ENCODE peak calls at places on chromosomes 6 and 20, in four cellular contexts. U is GM12878, Z is K562, R is endothelial cell of umbilical vein. Q is an unnamed sample.

GRCh38 chr6:135179920-135180457 is 1.1 kb upstream of the MYB start:
- DNase-seq in U (no peak), Z (no peak), R (no peak), Q (peak; percentile 46)

GRCh38 chr20:44326391-44327159 is 10.3 kb upstream of the R3HDML start:
- DNase-seq in U (no peak), Z (peak; percentile 55), R (no peak), Q (no peak)

GRCh38 chr20:38833857-38834164 is 28.3 kb downstream of the PPP1R16B start:
- DNase-seq in U (no peak), Z (no peak), R (no peak), Q (no peak)

GRCh38 chr20:2144850-2145249 is 43.2 kb downstream of the STK35 start:
- DNase-seq in U (no peak), Z (no peak), R (no peak), Q (no peak)

GRCh38 chr6:46963626-46964025 is 41.9 kb upstream of the ADGRF5 start:
- DNase-seq in U (no peak), Z (no peak), R (peak; percentile 38), Q (no peak)

GRCh38 chr6:158357570-158358216 is 45.4 kb downstream of the TULP4 start:
- DNase-seq in U (peak; percentile 62), Z (no peak), R (no peak), Q (no peak)

GRCh38 chr6:39188577-39188976 is 40.7 kb downstream of the KCNK5 start:
- DNase-seq in U (no peak), Z (peak; percentile 53), R (no peak), Q (no peak)

GRCh38 chr6:158233214-158233795 is 65.2 kb downstream of the GTF2H5 start:
- DNase-seq in U (no peak), Z (no peak), R (peak; percentile 14), Q (no peak)

GRCh38 chr6:22153384-22154158 is 143.3 kb downstream of the PRL start:
- DNase-seq in U (no peak), Z (no peak), R (no peak), Q (peak; percentile 27)

GRCh38 chr6:159929819-159930218 is 39.0 kb downstream of the MAS1 start:
- DNase-seq in U (peak; percentile 73), Z (no peak), R (peak; percentile 6), Q (no peak)

GRCh38 chr6:139943391-139943790 is 568.9 kb upstream of the CITED2 start:
- DNase-seq in U (no peak), Z (no peak), R (peak; percentile 93), Q (peak; percentile 89)

GRCh38 chr20:34896086-34896551 is 19.7 kb downstream of the ACSS2 start:
- DNase-seq in U (no peak), Z (no peak), R (no peak), Q (peak; percentile 74)

GRCh38 chr6:72675396-72675795 is 53.5 kb downstream of the KCNQ5 start:
- DNase-seq in U (no peak), Z (no peak), R (no peak), Q (no peak)

GRCh38 chr6:41582540-41582939 is 36.4 kb downstream of the FOXP4 start:
- DNase-seq in U (no peak), Z (no peak), R (no peak), Q (no peak)

GRCh38 chr20:711526-711925 is 35.9 kb upstream of the SCRT2 start:
- DNase-seq in U (no peak), Z (no peak), R (no peak), Q (no peak)

GRCh38 chr20:23515250-23515939 is 24.5 kb downstream of the CST8 start:
- DNase-seq in U (no peak), Z (no peak), R (no peak), Q (peak; percentile 34)

GRCh38 chr20:19977373-19977770 is 39.8 kb upstream of the NAA20 start:
- DNase-seq in U (no peak), Z (no peak), R (no peak), Q (no peak)

GRCh38 chr6:53300656-53301551 is 47.8 kb downstream of the ELOVL5 start:
- DNase-seq in U (no peak), Z (no peak), R (peak; percentile 53), Q (no peak)

GRCh38 chr6:120844084-120844483 is 490.2 kb downstream of the TBC1D32 start:
- DNase-seq in U (no peak), Z (no peak), R (no peak), Q (no peak)

GRCh38 chr6:84177253-84177652 is 50.2 kb downstream of the CEP162 start:
- DNase-seq in U (no peak), Z (no peak), R (no peak), Q (no peak)

GRCh38 chr6:157555795-157556645 is 175.0 kb downstream of the ZDHHC14 start:
- DNase-seq in U (no peak), Z (no peak), R (no peak), Q (no peak)

GRCh38 chr20:48480391-48480790 is 347.4 kb downstream of the PREX1 start:
- DNase-seq in U (no peak), Z (no peak), R (no peak), Q (no peak)

GRCh38 chr6:69868252-69868804 is 2.0 kb downstream of the COL19A1 start:
- DNase-seq in U (no peak), Z (no peak), R (no peak), Q (no peak)

GRCh38 chr6:34549056-34549803 is 6.9 kb downstream of the SPDEF start:
- DNase-seq in U (no peak), Z (no peak), R (no peak), Q (no peak)

GRCh38 chr6:89145461-89145961 is 344 bp upstream of the PM20D2 start:
- DNase-seq in U (peak; percentile 52), Z (no peak), R (peak; percentile 45), Q (peak; percentile 15)

GRCh38 chr20:23152308-23152892 is 66.3 kb upstream of the CD93 start:
- DNase-seq in U (no peak), Z (peak; percentile 61), R (peak; percentile 88), Q (peak; percentile 88)

GRCh38 chr6:77740380-77740779 is 87.5 kb downstream of the MEI4 start:
- DNase-seq in U (no peak), Z (peak; percentile 16), R (peak; percentile 36), Q (peak; percentile 8)

GRCh38 chr6:39887692-39888450 is 46.4 kb downstream of the MOCS1 start:
- DNase-seq in U (no peak), Z (no peak), R (peak; percentile 96), Q (peak; percentile 95)

GRCh38 chr6:110672122-110672521 is 143.1 kb downstream of the CDK19 start:
- DNase-seq in U (no peak), Z (no peak), R (no peak), Q (no peak)

GRCh38 chr20:1335961-1336698 is 7.2 kb upstream of the SDCBP2 start:
- DNase-seq in U (no peak), Z (no peak), R (peak; percentile 56), Q (no peak)

GRCh38 chr6:160790028-160790792 is 88.2 kb downstream of the PLG start:
- DNase-seq in U (no peak), Z (peak; percentile 24), R (no peak), Q (no peak)

GRCh38 chr20:13105864-13106457 is 97.2 kb downstream of the SPTLC3 start:
- DNase-seq in U (no peak), Z (peak; percentile 9), R (peak; percentile 34), Q (peak; percentile 38)

GRCh38 chr6:91626935-91627334 is 1040.1 kb upstream of the MAP3K7 start:
- DNase-seq in U (no peak), Z (no peak), R (no peak), Q (no peak)

GRCh38 chr6:169724554-169725269 is 412 bp upstream of the PHF10 start:
- DNase-seq in U (no peak), Z (peak; percentile 92), R (no peak), Q (peak; percentile 24)
- TF ChIP-seq FOS in U (no peak), Z (no peak), R (no peak), Q (no peak)

GRCh38 chr6:43078651-43079050 is 2.5 kb downstream of the PTK7 start:
- DNase-seq in U (no peak), Z (no peak), R (no peak), Q (peak; percentile 85)

GRCh38 chr6:43075791-43076092 is 372 bp upstream of the PTK7 start:
- DNase-seq in U (no peak), Z (no peak), R (no peak), Q (no peak)

GRCh38 chr6:43076093-43076927 is at the start of gene PTK7:
- DNase-seq in U (no peak), Z (peak; percentile 90), R (peak; percentile 40), Q (peak; percentile 54)

GRCh38 chr6:43076928-43077809 is 1.1 kb downstream of the PTK7 start:
- DNase-seq in U (no peak), Z (no peak), R (no peak), Q (peak; percentile 38)

GRCh38 chr6:43077981-43078411 is 1.9 kb downstream of the PTK7 start:
- DNase-seq in U (no peak), Z (no peak), R (no peak), Q (peak; percentile 67)
- H3K4me3 ChIP-seq in U (no peak overlapping the region), Z (no peak overlapping the region), R (no peak overlapping the region), Q (peak overlapping the region; percentile 76)

DNA sequence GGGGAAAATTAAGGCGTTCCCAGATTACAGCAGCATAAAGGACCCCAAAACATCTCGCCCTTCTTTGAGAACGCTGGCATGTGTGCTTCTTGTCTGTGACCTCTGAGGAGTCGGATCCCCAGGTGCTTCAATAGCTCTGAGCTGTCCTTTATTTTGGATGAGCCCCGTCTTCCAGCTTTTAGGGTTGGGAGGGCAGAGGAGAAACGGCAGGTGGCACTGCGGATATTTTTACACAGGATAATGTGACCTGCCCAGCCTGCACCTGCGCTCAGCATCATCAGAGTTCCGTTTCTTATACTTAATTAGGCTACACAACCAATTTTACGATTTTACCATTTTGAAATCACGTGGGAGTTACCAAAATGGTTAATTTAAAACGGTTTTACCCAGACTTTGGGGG is 147.7 kb upstream of the RPS6KA2 start:
- DNase-seq in U (no peak), Z (no peak), R (no peak), Q (no peak)
- TF ChIP-seq FOS in U (no peak), Z (no peak), R (no peak), Q (no peak)

DNA sequence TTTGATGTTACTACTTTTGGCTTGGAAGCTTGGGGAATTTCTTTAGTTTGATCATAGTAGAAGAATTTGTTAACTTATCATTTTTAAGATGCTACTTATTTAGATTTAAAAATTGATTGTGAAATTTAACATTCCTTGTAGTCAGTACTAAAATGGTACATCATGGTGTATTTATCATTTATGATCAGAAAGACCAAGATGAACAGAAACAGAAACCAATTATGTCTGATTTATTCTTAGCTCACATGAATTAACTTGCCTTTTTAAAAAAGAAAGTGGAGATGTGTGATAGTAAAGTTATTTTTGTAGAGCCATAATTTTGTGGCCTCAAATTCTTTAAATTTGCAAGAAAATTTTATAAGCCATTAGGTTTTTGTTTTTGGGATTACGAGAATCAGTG is 77.6 kb downstream of the LIN28B start:
- DNase-seq in U (no peak), Z (no peak), R (no peak), Q (no peak)
- H3K4me3 ChIP-seq in U (no peak overlapping the region), Z (no peak overlapping the region), R (no peak overlapping the region), Q (no peak overlapping the region)